ENCODE peak calls at places on chromosome 22, in five cellular contexts. Q is tibial nerve, K is mesothelial cell of epicardium, U is thoracic aorta, G is neural progenitor cell. A is an unnamed sample.

GRCh38 chr22:30263883-30264282 is 2.8 kb downstream of the OSM start:
- DNase-seq in Q (no peak), K (no peak), U (no peak), G (no peak), A (no peak)

GRCh38 chr22:43425976-43426785 is 14.4 kb downstream of the MPPED1 start:
- DNase-seq in Q (no peak), K (no peak), U (no peak), G (no peak), A (no peak)

GRCh38 chr22:39745789-39746188 is 147.8 kb downstream of the ENTHD1 start:
- DNase-seq in Q (no peak), K (no peak), U (no peak), G (no peak), A (no peak)

GRCh38 chr22:28710112-28710888 is 30.7 kb upstream of the TTC28 start:
- DNase-seq in Q (no peak), K (no peak), U (no peak), G (no peak), A (no peak)

GRCh38 chr22:44530569-44530968 is 32.5 kb upstream of the RTL6 start:
- DNase-seq in Q (no peak), K (no peak), U (no peak), G (no peak), A (no peak)

GRCh38 chr22:39947488-39948216 is 12.5 kb upstream of the TMA7B start:
- DNase-seq in Q (no peak), K (no peak), U (no peak), G (no peak), A (no peak)

GRCh38 chr22:29156507-29156906 is 49.2 kb upstream of the EMID1 start:
- DNase-seq in Q (no peak), K (no peak), U (no peak), G (peak; percentile 64), A (no peak)

GRCh38 chr22:29254283-29254653 is 13.5 kb downstream of the RHBDD3 start:
- DNase-seq in Q (no peak), K (no peak), U (no peak), G (no peak), A (no peak)

GRCh38 chr22:39101226-39101625 is 4.2 kb downstream of the APOBEC3H start:
- DNase-seq in Q (no peak), K (no peak), U (no peak), G (no peak), A (no peak)

GRCh38 chr22:49964493-49965290 is 4.1 kb downstream of the PIM3 start:
- DNase-seq in Q (no peak), K (peak; percentile 38), U (peak; percentile 1), G (peak; percentile 1), A (peak; percentile 16)

GRCh38 chr22:21450320-21450831 is 16.8 kb upstream of the TMEM191C start:
- DNase-seq in Q (no peak), K (no peak), U (no peak), G (peak; percentile 41), A (peak; percentile 2)

GRCh38 chr22:41571786-41572185 is 11.0 kb downstream of the CSDC2 start:
- DNase-seq in Q (no peak), K (no peak), U (no peak), G (no peak), A (no peak)

GRCh38 chr22:28072066-28072465 is 153.0 kb upstream of the PITPNB start:
- DNase-seq in Q (no peak), K (no peak), U (no peak), G (no peak), A (no peak)

GRCh38 chr22:23773247-23774113 is 831 bp downstream of the MMP11 start:
- DNase-seq in Q (no peak), K (no peak), U (no peak), G (no peak), A (no peak)

GRCh38 chr22:50186789-50187523 is 1.2 kb downstream of the TRABD start:
- DNase-seq in Q (no peak), K (no peak), U (no peak), G (peak; percentile 51), A (no peak)

GRCh38 chr22:35301370-35301874 is 1.7 kb downstream of the TOM1 start:
- DNase-seq in Q (peak; percentile 18), K (no peak), U (no peak), G (no peak), A (no peak)

GRCh38 chr22:30290679-30291333 is 1.5 kb upstream of the CASTOR1 start:
- DNase-seq in Q (peak; percentile 90), K (no peak), U (peak; percentile 84), G (peak; percentile 48), A (no peak)

GRCh38 chr22:29873943-29874342 is 9.0 kb upstream of the MTMR3 start:
- DNase-seq in Q (no peak), K (no peak), U (no peak), G (no peak), A (no peak)

GRCh38 chr22:42371112-42371900 is 60.9 kb downstream of the NFAM1 start:
- DNase-seq in Q (no peak), K (no peak), U (no peak), G (no peak), A (no peak)

GRCh38 chr22:27885977-27886842 is 32.8 kb downstream of the PITPNB start:
- DNase-seq in Q (peak; percentile 57), K (peak; percentile 50), U (no peak), G (peak; percentile 61), A (no peak)

GRCh38 chr22:40410731-40411505 is 40.5 kb downstream of the SGSM3 start:
- DNase-seq in Q (no peak), K (no peak), U (no peak), G (no peak), A (no peak)

GRCh38 chr22:43266117-43266516 is 77.1 kb downstream of the SCUBE1 start:
- DNase-seq in Q (no peak), K (no peak), U (no peak), G (no peak), A (no peak)

GRCh38 chr22:17266261-17266971 is 47.2 kb upstream of the ADA2 start:
- DNase-seq in Q (no peak), K (no peak), U (no peak), G (peak; percentile 92), A (no peak)

GRCh38 chr22:44787832-44788231 is 35.5 kb downstream of the ARHGAP8 start:
- DNase-seq in Q (no peak), K (no peak), U (no peak), G (no peak), A (no peak)

GRCh38 chr22:24355574-24355973 is 71.8 kb upstream of the ADORA2A start:
- DNase-seq in Q (no peak), K (no peak), U (no peak), G (no peak), A (no peak)

GRCh38 chr22:37696657-37697539 is at the start of gene TRIOBP:
- DNase-seq in Q (peak; percentile 78), K (peak; percentile 92), U (peak; percentile 96), G (peak; percentile 98), A (peak; percentile 90)
- TF ChIP-seq CTCF in Q (peak; percentile 46), K (peak; percentile 39), U (peak; percentile 53), G (peak; percentile 58), A (peak; percentile 45)

GRCh38 chr22:33920927-33921575 is 775 bp upstream of the LARGE1 start:
- DNase-seq in Q (peak; percentile 95), K (peak; percentile 99), U (peak; percentile 86), G (peak; percentile 99), A (peak; percentile 78)

GRCh38 chr22:33918676-33919590 is 1.3 kb downstream of the LARGE1 start:
- DNase-seq in Q (no peak), K (no peak), U (no peak), G (no peak), A (no peak)

GRCh38 chr22:33919591-33920501 is at the start of gene LARGE1:
- DNase-seq in Q (no peak), K (peak; percentile 63), U (no peak), G (peak; percentile 78), A (no peak)

GRCh38 chr22:33914699-33915098 is 5.6 kb downstream of the LARGE1 start:
- DNase-seq in Q (no peak), K (no peak), U (no peak), G (no peak), A (no peak)

GRCh38 chr22:33917744-33918406 is 2.4 kb downstream of the LARGE1 start:
- DNase-seq in Q (no peak), K (no peak), U (no peak), G (peak; percentile 64), A (no peak)
- TF ChIP-seq CTCF in Q (no peak), K (no peak), U (no peak), G (peak; percentile 52), A (no peak)

GRCh38 chr22:36423461-36424404 is 36.0 kb upstream of the MYH9 start:
- DNase-seq in Q (no peak), K (no peak), U (no peak), G (no peak), A (no peak)
- TF ChIP-seq CTCF in Q (no peak), K (no peak), U (no peak), G (no peak), A (no peak)

GRCh38 chr22:26322179-26322905 is 106.7 kb upstream of the ASPHD2 start:
- DNase-seq in Q (no peak), K (no peak), U (no peak), G (no peak), A (no peak)

GRCh38 chr22:26321469-26321913 is 107.6 kb upstream of the ASPHD2 start:
- DNase-seq in Q (no peak), K (no peak), U (no peak), G (no peak), A (no peak)

GRCh38 chr22:26320469-26320868 is 108.6 kb upstream of the ASPHD2 start:
- DNase-seq in Q (no peak), K (no peak), U (no peak), G (no peak), A (no peak)

GRCh38 chr22:26316732-26317131 is 112.3 kb upstream of the ASPHD2 start:
- DNase-seq in Q (no peak), K (no peak), U (no peak), G (no peak), A (no peak)

DNA sequence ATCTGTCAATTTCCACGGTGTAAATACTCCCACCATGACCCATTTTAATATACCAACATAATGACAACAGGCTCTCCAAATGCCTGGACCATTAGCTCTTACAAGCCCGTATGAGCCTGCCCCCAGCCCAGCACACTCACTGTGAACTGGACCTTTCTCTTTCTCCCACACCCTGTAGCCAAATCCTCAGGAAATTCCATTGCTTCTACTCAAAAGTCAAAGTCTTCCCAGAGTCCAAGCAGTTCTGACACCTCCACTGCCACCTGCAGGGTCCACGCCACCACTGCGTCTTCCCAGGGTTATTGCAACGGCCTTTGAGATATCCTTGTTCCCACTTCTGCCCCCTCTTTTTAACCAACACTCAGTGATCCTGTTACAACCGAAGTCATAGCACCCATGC is 110.1 kb upstream of the ASPHD2 start:
- DNase-seq in Q (no peak), K (no peak), U (no peak), G (no peak), A (no peak)
- TF ChIP-seq CTCF in Q (no peak), K (no peak), U (no peak), G (no peak), A (no peak)